ENCODE peak calls at places on chromosomes 1 and 21, in seven cellular contexts. One of them, this sample, is unnamed.

GRCh38 chr1:4684142-4684541 is 29.7 kb downstream of the AJAP1 start:
- DNase-seq in PC-9: no peak
- DNase-seq in tibial nerve: no peak
- DNase-seq in neural progenitor cell: no peak
- DNase-seq in PC-3: no peak
- DNase-seq in heart left ventricle: no peak
- DNase-seq in pancreas: no peak
- DNase-seq in this sample: no peak

GRCh38 chr1:39926343-39926769 is 24.6 kb upstream of the MYCL start:
- DNase-seq in heart left ventricle: no peak
- DNase-seq in neural progenitor cell: no peak
- DNase-seq in pancreas: no peak
- DNase-seq in PC-9: no peak
- DNase-seq in PC-3: no peak
- DNase-seq in tibial nerve: no peak
- DNase-seq in this sample: no peak

GRCh38 chr1:226975909-226976670 is 36.0 kb downstream of the COQ8A start:
- DNase-seq in neural progenitor cell: peak; percentile 31
- DNase-seq in PC-3: no peak
- DNase-seq in heart left ventricle: no peak
- DNase-seq in pancreas: no peak
- DNase-seq in tibial nerve: no peak
- DNase-seq in PC-9: no peak
- DNase-seq in this sample: no peak

GRCh38 chr1:61265665-61266064 is 183.3 kb downstream of the NFIA start:
- DNase-seq in neural progenitor cell: no peak
- DNase-seq in PC-9: no peak
- DNase-seq in pancreas: no peak
- DNase-seq in tibial nerve: no peak
- DNase-seq in heart left ventricle: no peak
- DNase-seq in PC-3: no peak
- DNase-seq in this sample: no peak

GRCh38 chr1:119631433-119632102 is 16.5 kb downstream of the ZNF697 start:
- DNase-seq in pancreas: peak; percentile 81
- DNase-seq in tibial nerve: peak; percentile 70
- DNase-seq in heart left ventricle: peak; percentile 93
- DNase-seq in neural progenitor cell: peak; percentile 18
- DNase-seq in PC-3: peak; percentile 42
- DNase-seq in PC-9: no peak
- DNase-seq in this sample: peak; percentile 97

GRCh38 chr1:232177438-232177837 is 452.5 kb downstream of the SIPA1L2 start:
- DNase-seq in neural progenitor cell: no peak
- DNase-seq in tibial nerve: no peak
- DNase-seq in pancreas: no peak
- DNase-seq in PC-3: no peak
- DNase-seq in PC-9: no peak
- DNase-seq in heart left ventricle: no peak
- DNase-seq in this sample: no peak

GRCh38 chr21:44281801-44282200 is 3.9 kb upstream of the AIRE start:
- DNase-seq in PC-9: no peak
- DNase-seq in neural progenitor cell: no peak
- DNase-seq in pancreas: no peak
- DNase-seq in PC-3: no peak
- DNase-seq in tibial nerve: no peak
- DNase-seq in heart left ventricle: no peak
- DNase-seq in this sample: no peak

GRCh38 chr1:156805766-156806511 is 10.7 kb downstream of the SH2D2A start:
- DNase-seq in tibial nerve: peak; percentile 51
- DNase-seq in PC-3: no peak
- DNase-seq in pancreas: no peak
- DNase-seq in heart left ventricle: peak; percentile 55
- DNase-seq in neural progenitor cell: no peak
- DNase-seq in PC-9: no peak
- DNase-seq in this sample: peak; percentile 85

GRCh38 chr21:25934130-25934529 is 199.4 kb downstream of the GABPA start:
- DNase-seq in pancreas: no peak
- DNase-seq in PC-3: peak; percentile 6
- DNase-seq in PC-9: no peak
- DNase-seq in heart left ventricle: no peak
- DNase-seq in neural progenitor cell: no peak
- DNase-seq in tibial nerve: no peak
- DNase-seq in this sample: no peak

GRCh38 chr21:38533887-38534286 is 35.6 kb upstream of the ERG start:
- DNase-seq in pancreas: no peak
- DNase-seq in neural progenitor cell: peak; percentile 7
- DNase-seq in tibial nerve: no peak
- DNase-seq in PC-9: no peak
- DNase-seq in PC-3: no peak
- DNase-seq in heart left ventricle: no peak
- DNase-seq in this sample: peak; percentile 63

GRCh38 chr1:34843392-34844251 is 15.9 kb downstream of the SMIM12 start:
- DNase-seq in PC-9: no peak
- DNase-seq in heart left ventricle: no peak
- DNase-seq in neural progenitor cell: peak; percentile 12
- DNase-seq in tibial nerve: no peak
- DNase-seq in pancreas: no peak
- DNase-seq in PC-3: no peak
- DNase-seq in this sample: no peak

GRCh38 chr1:204578867-204579664 is 62.9 kb downstream of the MDM4 start:
- DNase-seq in tibial nerve: no peak
- DNase-seq in heart left ventricle: peak; percentile 36
- DNase-seq in PC-3: no peak
- DNase-seq in pancreas: no peak
- DNase-seq in PC-9: no peak
- DNase-seq in neural progenitor cell: peak; percentile 61
- DNase-seq in this sample: peak; percentile 69

GRCh38 chr1:227764019-227764391 is 28.8 kb downstream of the SNAP47 start:
- DNase-seq in PC-3: peak; percentile 96
- DNase-seq in PC-9: peak; percentile 97
- DNase-seq in pancreas: no peak
- DNase-seq in neural progenitor cell: no peak
- DNase-seq in heart left ventricle: no peak
- DNase-seq in tibial nerve: no peak
- DNase-seq in this sample: no peak

GRCh38 chr1:175118375-175118774 is 50.7 kb downstream of the TNN start:
- DNase-seq in neural progenitor cell: no peak
- DNase-seq in tibial nerve: no peak
- DNase-seq in PC-9: no peak
- DNase-seq in pancreas: no peak
- DNase-seq in heart left ventricle: no peak
- DNase-seq in PC-3: no peak
- DNase-seq in this sample: no peak

GRCh38 chr1:151839457-151840409 is at the start of gene C2CD4D:
- DNase-seq in tibial nerve: peak; percentile 38
- DNase-seq in pancreas: peak; percentile 73
- DNase-seq in PC-9: peak; percentile 86
- DNase-seq in neural progenitor cell: peak; percentile 81
- DNase-seq in PC-3: peak; percentile 91
- DNase-seq in heart left ventricle: no peak
- DNase-seq in this sample: peak; percentile 22

GRCh38 chr1:243253211-243253926 is 1.7 kb downstream of the CEP170 start:
- DNase-seq in heart left ventricle: no peak
- DNase-seq in PC-9: no peak
- DNase-seq in PC-3: peak; percentile 40
- DNase-seq in tibial nerve: no peak
- DNase-seq in neural progenitor cell: peak; percentile 6
- DNase-seq in pancreas: no peak
- DNase-seq in this sample: no peak

GRCh38 chr1:88488277-88488676 is 195.8 kb upstream of the PKN2 start:
- DNase-seq in neural progenitor cell: no peak
- DNase-seq in PC-9: no peak
- DNase-seq in pancreas: no peak
- DNase-seq in tibial nerve: no peak
- DNase-seq in PC-3: peak; percentile 76
- DNase-seq in heart left ventricle: no peak
- DNase-seq in this sample: no peak

GRCh38 chr1:206498685-206499084 is 8.6 kb upstream of the RASSF5 start:
- DNase-seq in tibial nerve: no peak
- DNase-seq in heart left ventricle: no peak
- DNase-seq in PC-3: peak; percentile 96
- DNase-seq in neural progenitor cell: no peak
- DNase-seq in pancreas: no peak
- DNase-seq in PC-9: peak; percentile 92
- DNase-seq in this sample: no peak

GRCh38 chr1:93878501-93878888 is 511 bp downstream of the DNTTIP2 start:
- DNase-seq in PC-3: peak; percentile 76
- DNase-seq in neural progenitor cell: peak; percentile 56
- DNase-seq in tibial nerve: no peak
- DNase-seq in heart left ventricle: peak; percentile 31
- DNase-seq in PC-9: peak; percentile 80
- DNase-seq in pancreas: peak; percentile 38
- DNase-seq in this sample: peak; percentile 18

DNA sequence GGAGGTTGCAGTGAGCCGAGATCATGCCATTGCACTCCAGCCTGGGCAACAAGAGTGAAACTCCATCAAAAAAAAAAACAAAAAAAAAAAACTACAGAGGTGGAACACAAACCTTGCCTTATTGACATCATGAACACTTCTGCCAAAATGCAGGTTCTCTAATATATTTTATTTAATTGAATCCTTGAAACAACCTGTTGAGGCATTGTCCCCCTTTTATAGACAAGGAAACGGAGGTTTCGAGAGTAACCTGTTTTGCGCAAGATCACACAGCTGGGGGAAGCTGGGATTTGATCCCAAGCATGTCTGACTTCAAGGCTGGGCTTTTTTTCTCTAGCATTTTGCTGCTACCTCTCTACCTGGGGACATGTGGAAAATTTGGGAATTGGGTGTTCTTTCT is 2.8 kb downstream of the SZRD1 start:
- DNase-seq in heart left ventricle: no peak
- DNase-seq in PC-3: no peak
- DNase-seq in tibial nerve: no peak
- DNase-seq in neural progenitor cell: no peak
- DNase-seq in PC-9: no peak
- DNase-seq in pancreas: no peak
- DNase-seq in this sample: no peak
- H3K4me1 ChIP-seq in heart left ventricle: peaks cover 79% of the 10 kb centered on the region
- H3K4me1 ChIP-seq in PC-3: peaks cover 17% of the 10 kb centered on the region
- H3K4me1 ChIP-seq in tibial nerve: peaks cover 32% of the 10 kb centered on the region
- H3K4me1 ChIP-seq in neural progenitor cell: peaks cover 21% of the 10 kb centered on the region
- H3K4me1 ChIP-seq in PC-9: peaks cover 7% of the 10 kb centered on the region
- H3K4me1 ChIP-seq in pancreas: peaks cover 15% of the 10 kb centered on the region
- H3K4me1 ChIP-seq in this sample: peaks cover 13% of the 10 kb centered on the region

DNA sequence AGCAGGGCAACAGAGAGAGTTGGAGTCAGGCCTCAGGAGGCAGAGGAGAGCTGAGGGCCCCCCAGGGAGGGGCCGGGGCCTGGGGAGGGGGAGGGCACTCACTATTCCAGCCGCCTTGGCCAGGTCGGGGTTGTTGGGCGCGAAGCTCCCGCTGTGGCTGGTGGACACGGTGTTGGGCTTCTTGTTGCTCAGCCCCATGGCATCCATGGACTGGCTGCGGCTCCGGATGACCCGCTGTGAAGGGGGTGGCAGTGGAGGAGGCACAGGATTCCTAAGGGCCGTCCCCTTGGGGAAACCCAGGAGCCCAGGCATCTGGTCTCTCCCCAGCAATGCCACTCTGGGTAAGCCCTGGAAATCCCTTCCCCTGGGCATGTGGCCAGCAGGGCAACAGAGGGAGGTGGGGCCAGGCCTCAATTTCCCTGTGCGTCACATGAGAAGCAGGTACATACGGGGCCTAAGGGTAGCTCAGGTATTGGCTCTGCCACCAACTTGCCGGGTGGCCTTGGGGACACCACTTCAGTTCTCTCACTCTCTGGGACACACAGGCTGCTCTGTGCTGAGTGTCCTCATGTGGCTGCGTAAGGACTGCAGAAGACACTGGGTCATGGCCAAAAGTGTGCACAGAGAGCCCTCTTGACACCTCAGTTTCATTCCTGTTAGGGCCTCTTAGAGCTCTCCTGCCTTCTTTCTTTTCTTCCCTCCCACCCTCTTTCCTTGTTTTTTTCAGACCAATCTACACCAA is 63.0 kb downstream of the RAP1GAP start:
- DNase-seq in PC-3: no peak
- DNase-seq in PC-9: no peak
- DNase-seq in pancreas: no peak
- DNase-seq in tibial nerve: no peak
- DNase-seq in neural progenitor cell: no peak
- DNase-seq in heart left ventricle: no peak
- DNase-seq in this sample: no peak
- H3K27ac ChIP-seq in PC-3: no peak overlapping the region
- H3K27ac ChIP-seq in PC-9: no peak overlapping the region
- H3K27ac ChIP-seq in pancreas: no peak overlapping the region
- H3K27ac ChIP-seq in tibial nerve: no peak overlapping the region
- H3K27ac ChIP-seq in neural progenitor cell: no peak overlapping the region
- H3K27ac ChIP-seq in heart left ventricle: no peak overlapping the region
- H3K27ac ChIP-seq in this sample: no peak overlapping the region

DNA sequence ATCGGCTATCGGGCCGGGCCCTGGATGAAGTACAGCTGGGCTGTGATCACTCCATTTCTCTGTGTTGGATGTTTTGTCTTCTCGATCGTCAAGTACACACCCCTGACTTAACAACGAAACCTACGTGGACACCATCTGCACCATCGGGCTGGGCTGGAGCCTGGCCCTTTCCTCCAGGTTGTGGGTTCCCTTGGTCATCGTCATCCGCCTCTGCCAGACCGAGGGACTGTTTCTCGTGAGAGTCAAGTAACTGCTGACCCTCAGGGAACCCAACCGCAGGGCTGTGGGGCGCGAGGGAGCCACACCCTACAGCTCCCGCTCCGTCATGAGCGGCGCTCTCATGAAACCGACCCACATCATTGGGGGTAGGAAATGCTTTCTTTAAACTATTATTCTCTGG is 842.4 kb upstream of the TMPRSS15 start:
- DNase-seq in PC-9: no peak
- DNase-seq in heart left ventricle: no peak
- DNase-seq in PC-3: no peak
- DNase-seq in tibial nerve: no peak
- DNase-seq in neural progenitor cell: no peak
- DNase-seq in pancreas: no peak
- DNase-seq in this sample: no peak
- H3K9me3 ChIP-seq in PC-9: no peaks in the 10 kb centered on the region
- H3K9me3 ChIP-seq in heart left ventricle: peaks cover 42% of the 10 kb centered on the region
- H3K9me3 ChIP-seq in PC-3: no peaks in the 10 kb centered on the region
- H3K9me3 ChIP-seq in tibial nerve: no peaks in the 10 kb centered on the region
- H3K9me3 ChIP-seq in neural progenitor cell: no peaks in the 10 kb centered on the region
- H3K9me3 ChIP-seq in pancreas: no peaks in the 10 kb centered on the region
- H3K9me3 ChIP-seq in this sample: no peaks in the 10 kb centered on the region

GRCh38 chr1:99660496-99660895 is 14.6 kb downstream of the PALMD start:
- DNase-seq in heart left ventricle: no peak
- DNase-seq in pancreas: no peak
- DNase-seq in neural progenitor cell: no peak
- DNase-seq in tibial nerve: no peak
- DNase-seq in PC-9: peak; percentile 68
- DNase-seq in PC-3: no peak
- DNase-seq in this sample: no peak

GRCh38 chr1:99662581-99663208 is 16.8 kb downstream of the PALMD start:
- DNase-seq in PC-9: peak; percentile 95
- DNase-seq in neural progenitor cell: peak; percentile 28
- DNase-seq in tibial nerve: peak; percentile 69
- DNase-seq in PC-3: peak; percentile 21
- DNase-seq in heart left ventricle: peak; percentile 71
- DNase-seq in pancreas: no peak
- DNase-seq in this sample: no peak

GRCh38 chr1:99659755-99660210 is 13.9 kb downstream of the PALMD start:
- DNase-seq in PC-9: peak; percentile 100
- DNase-seq in neural progenitor cell: no peak
- DNase-seq in pancreas: no peak
- DNase-seq in heart left ventricle: no peak
- DNase-seq in PC-3: peak; percentile 94
- DNase-seq in tibial nerve: no peak
- DNase-seq in this sample: no peak

GRCh38 chr1:99663501-99663900 is 17.6 kb downstream of the PALMD start:
- DNase-seq in PC-9: no peak
- DNase-seq in pancreas: no peak
- DNase-seq in heart left ventricle: no peak
- DNase-seq in neural progenitor cell: no peak
- DNase-seq in PC-3: no peak
- DNase-seq in tibial nerve: no peak
- DNase-seq in this sample: no peak

GRCh38 chr1:99661780-99662179 is 15.9 kb downstream of the PALMD start:
- DNase-seq in heart left ventricle: no peak
- DNase-seq in PC-9: peak; percentile 86
- DNase-seq in neural progenitor cell: no peak
- DNase-seq in pancreas: no peak
- DNase-seq in PC-3: no peak
- DNase-seq in tibial nerve: no peak
- DNase-seq in this sample: no peak
- H3K4me1 ChIP-seq in heart left ventricle: peaks cover 55% of the 10 kb centered on the region
- H3K4me1 ChIP-seq in PC-9: peaks cover 63% of the 10 kb centered on the region
- H3K4me1 ChIP-seq in neural progenitor cell: peaks cover 14% of the 10 kb centered on the region
- H3K4me1 ChIP-seq in pancreas: no peaks in the 10 kb centered on the region
- H3K4me1 ChIP-seq in PC-3: peaks cover 35% of the 10 kb centered on the region
- H3K4me1 ChIP-seq in tibial nerve: peaks cover 17% of the 10 kb centered on the region
- H3K4me1 ChIP-seq in this sample: no peaks in the 10 kb centered on the region